ENCODE peak calls at places on chromosomes 11 and 22, in seven cellular contexts. E is mesendoderm, L is H1, Y is IMR-90, X is neuronal stem cell, Z is mesenchymal stem cell, R is H9. H is an unnamed sample.

GRCh38 chr11:71364176-71364671 is 84.0 kb downstream of the DHCR7 start:
- DNase-seq in E (no peak), L (no peak), Y (no peak), X (no peak), Z (no peak), R (no peak), H (no peak)

GRCh38 chr22:34736081-34736480 is 329.9 kb upstream of the ISX start:
- DNase-seq in E (peak; percentile 90), L (no peak), Y (no peak), X (no peak), Z (no peak), R (no peak), H (no peak)

GRCh38 chr22:47130883-47131610 is 368.6 kb downstream of the TBC1D22A start:
- DNase-seq in E (no peak), L (no peak), Y (no peak), X (no peak), Z (no peak), R (no peak), H (no peak)

GRCh38 chr11:86292912-86293606 is 9.0 kb upstream of the HIKESHI start:
- DNase-seq in E (no peak), L (no peak), Y (no peak), X (no peak), Z (no peak), R (no peak), H (no peak)

GRCh38 chr11:110131386-110132123 is 38.4 kb downstream of the ZC3H12C start:
- DNase-seq in E (no peak), L (no peak), Y (no peak), X (peak; percentile 17), Z (no peak), R (no peak), H (no peak)

GRCh38 chr11:66283461-66284105 is 5.4 kb downstream of the YIF1A start:
- DNase-seq in E (no peak), L (no peak), Y (no peak), X (no peak), Z (no peak), R (no peak), H (no peak)

GRCh38 chr22:19848298-19849224 is 6.1 kb downstream of the GNB1L start:
- DNase-seq in E (no peak), L (no peak), Y (no peak), X (no peak), Z (peak; percentile 45), R (no peak), H (peak; percentile 78)

GRCh38 chr22:30393885-30394284 is 2.9 kb upstream of the SEC14L2 start:
- DNase-seq in E (no peak), L (no peak), Y (no peak), X (no peak), Z (no peak), R (no peak), H (no peak)

GRCh38 chr22:37690407-37690806 is 4.3 kb downstream of the NOL12 start:
- DNase-seq in E (no peak), L (no peak), Y (no peak), X (no peak), Z (no peak), R (no peak), H (no peak)

GRCh38 chr11:65382804-65383368 is 440 bp upstream of the SLC25A45 start:
- DNase-seq in E (no peak), L (no peak), Y (no peak), X (no peak), Z (no peak), R (peak; percentile 26), H (no peak)

GRCh38 chr22:40462195-40462988 is 92.0 kb downstream of the SGSM3 start:
- DNase-seq in E (no peak), L (no peak), Y (no peak), X (no peak), Z (no peak), R (no peak), H (no peak)

GRCh38 chr22:46848227-46848626 is 85.8 kb downstream of the TBC1D22A start:
- DNase-seq in E (no peak), L (peak; percentile 40), Y (peak; percentile 81), X (no peak), Z (no peak), R (no peak), H (peak; percentile 54)

GRCh38 chr11:60769811-60770210 is 13.1 kb downstream of the MS4A15 start:
- DNase-seq in E (no peak), L (no peak), Y (no peak), X (no peak), Z (no peak), R (no peak), H (peak; percentile 39)

GRCh38 chr11:31761636-31762035 is 49.5 kb downstream of the PAX6 start:
- DNase-seq in E (no peak), L (no peak), Y (no peak), X (no peak), Z (no peak), R (no peak), H (no peak)

GRCh38 chr11:61290905-61291690 is 4.0 kb downstream of the VWCE start:
- DNase-seq in E (peak; percentile 32), L (peak; percentile 65), Y (no peak), X (no peak), Z (no peak), R (peak; percentile 54), H (no peak)

GRCh38 chr11:57392421-57393105 is 2.1 kb upstream of the PRG2 start:
- DNase-seq in E (no peak), L (no peak), Y (no peak), X (no peak), Z (no peak), R (no peak), H (peak; percentile 58)

DNA sequence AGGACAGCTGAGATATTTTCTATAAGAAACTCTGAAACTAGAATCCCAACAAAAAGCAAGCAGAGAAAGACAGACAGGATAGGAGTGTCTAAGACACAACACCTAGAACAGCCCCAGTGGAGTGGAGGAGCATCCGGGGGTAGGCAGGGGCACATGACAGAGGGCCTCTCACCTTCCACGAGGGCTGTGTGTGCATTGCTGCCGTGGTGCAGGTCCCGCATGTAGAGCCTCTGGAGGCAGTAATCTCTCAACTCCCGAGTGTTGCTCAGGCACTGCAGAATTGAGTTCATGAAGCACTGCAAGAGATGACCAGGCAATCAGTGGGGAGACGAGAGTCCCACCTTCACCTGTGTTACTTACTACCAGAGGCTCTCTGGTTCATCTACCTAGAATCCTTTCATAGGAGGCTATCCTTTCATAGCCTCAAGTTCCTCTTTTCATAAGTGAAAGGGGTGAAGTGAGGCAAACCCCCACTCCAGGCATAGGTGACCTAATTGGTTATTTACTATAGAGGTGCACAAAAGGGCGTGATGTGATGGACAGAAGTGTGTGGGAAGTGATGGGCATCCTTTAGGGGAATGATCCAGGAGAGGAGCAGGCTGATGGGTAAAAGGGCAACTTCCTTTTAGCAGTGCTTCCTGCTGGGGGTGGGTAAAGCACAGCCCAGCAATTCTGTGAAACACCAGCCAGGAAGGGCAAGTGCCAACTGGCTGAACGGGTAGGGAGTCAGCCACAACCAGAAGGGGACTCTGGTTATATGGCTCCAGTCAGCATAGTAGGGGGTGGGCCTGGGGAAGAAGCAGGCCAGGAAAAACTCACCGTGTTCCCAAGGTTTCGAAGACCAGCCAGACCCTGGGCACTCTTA is 13.1 kb upstream of the MFRP start:
- DNase-seq in E (no peak), L (no peak), Y (no peak), X (no peak), Z (no peak), R (peak; percentile 14), H (no peak)
- H3K27ac ChIP-seq in E (no peak overlapping the region), L (no peak overlapping the region), Y (no peak overlapping the region), X (no peak overlapping the region), Z (no peak overlapping the region), R (no peak overlapping the region), H (no peak overlapping the region)

GRCh38 chr22:24244144-24244787 is 616 bp downstream of the GGT5 start:
- DNase-seq in E (no peak), L (no peak), Y (peak; percentile 52), X (no peak), Z (peak; percentile 58), R (no peak), H (no peak)

GRCh38 chr22:24235315-24235714 is 9.6 kb downstream of the GGT5 start:
- DNase-seq in E (no peak), L (no peak), Y (no peak), X (no peak), Z (no peak), R (no peak), H (no peak)

GRCh38 chr22:24236656-24237055 is 8.2 kb downstream of the GGT5 start:
- DNase-seq in E (no peak), L (no peak), Y (no peak), X (no peak), Z (no peak), R (no peak), H (no peak)

DNA sequence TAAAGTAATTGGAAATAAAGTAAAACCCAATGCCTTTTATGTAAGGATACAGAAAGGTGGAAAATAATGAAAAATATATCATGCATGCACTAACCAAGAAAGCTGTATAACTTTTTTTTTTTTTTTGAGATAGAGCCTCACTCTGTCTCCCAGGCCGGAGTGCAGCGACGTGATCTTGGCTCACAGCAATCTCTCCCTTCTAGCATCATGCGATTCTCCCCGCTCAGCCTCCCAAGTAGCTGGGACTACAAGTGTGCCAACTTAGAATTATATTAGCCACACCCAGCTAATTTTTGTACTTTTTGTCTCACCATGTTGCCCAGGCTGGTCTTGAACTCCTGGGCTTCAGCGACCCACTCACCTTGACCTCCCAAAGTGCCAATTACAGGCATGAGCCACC is 4.5 kb downstream of the GGT5 start:
- DNase-seq in E (no peak), L (no peak), Y (no peak), X (no peak), Z (no peak), R (no peak), H (no peak)
- H4K8ac ChIP-seq in E (no peak overlapping the region), L (no peak overlapping the region), Y (no peak overlapping the region), X (no peak overlapping the region), Z (no peak overlapping the region), R (no peak overlapping the region), H (no peak overlapping the region)

DNA sequence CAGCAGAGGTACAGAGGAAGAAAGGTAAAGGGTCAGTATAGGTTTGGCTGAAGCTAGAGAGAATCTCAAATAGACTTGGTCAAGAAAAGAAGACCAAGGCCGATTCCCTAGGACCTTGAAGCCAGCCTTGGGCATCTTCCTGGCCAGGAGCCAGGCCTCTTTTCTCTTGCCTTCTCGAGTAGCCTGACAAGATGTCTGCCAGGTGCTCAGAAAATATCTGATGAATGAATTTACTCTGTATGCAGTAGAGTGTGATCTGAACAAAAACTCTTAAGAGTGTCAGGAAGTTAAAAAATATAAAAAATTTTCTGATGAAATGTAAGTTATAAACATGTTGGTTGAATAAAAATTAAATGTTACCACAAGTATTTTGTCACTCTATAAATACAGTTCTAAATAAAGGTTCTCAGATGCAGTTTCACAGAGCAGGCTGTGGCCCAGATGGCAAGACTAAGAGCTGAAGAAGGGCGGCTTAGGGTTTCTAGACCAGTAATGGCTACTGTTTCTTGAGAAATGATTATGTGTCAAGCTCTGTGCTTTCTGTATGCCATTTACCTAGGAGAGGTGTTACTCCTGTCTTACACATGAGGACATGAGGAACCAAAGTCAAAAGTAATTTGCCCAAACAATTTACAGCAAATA is 98.1 kb downstream of the ATXN10 start:
- DNase-seq in E (no peak), L (no peak), Y (peak; percentile 31), X (no peak), Z (no peak), R (no peak), H (no peak)
- H3K27ac ChIP-seq in E (no peak overlapping the region), L (no peak overlapping the region), Y (no peak overlapping the region), X (no peak overlapping the region), Z (no peak overlapping the region), R (no peak overlapping the region), H (no peak overlapping the region)

DNA sequence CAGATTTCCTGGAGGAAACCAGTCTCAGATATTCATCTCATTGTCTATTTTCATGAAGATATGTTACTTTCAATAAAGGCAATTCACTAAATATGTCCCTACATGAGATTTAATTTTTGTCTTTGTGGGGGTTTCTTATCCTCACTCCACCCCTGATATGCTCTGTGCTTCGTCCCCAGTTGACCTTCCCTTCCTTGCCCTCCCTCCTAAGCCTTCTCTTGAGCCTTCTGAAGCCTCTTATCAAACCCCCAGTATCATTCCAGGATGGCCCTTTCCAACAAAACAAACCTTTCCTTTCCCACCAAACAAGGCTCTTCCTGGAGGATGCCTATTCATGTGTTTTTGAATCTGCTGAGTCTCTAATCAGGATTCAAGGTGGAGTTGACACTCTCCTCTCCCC is 44.8 kb downstream of the CSNK2A3 start:
- DNase-seq in E (no peak), L (no peak), Y (no peak), X (no peak), Z (no peak), R (no peak), H (no peak)
- H4K8ac ChIP-seq in E (no peak overlapping the region), L (no peak overlapping the region), Y (no peak overlapping the region), X (no peak overlapping the region), Z (no peak overlapping the region), R (no peak overlapping the region), H (no peak overlapping the region)